ENCODE peak calls at places on chromosomes 5 and 9, in six cellular contexts. One of them, this sample, is unnamed.

GRCh38 chr5:55064523-55064922 is 37.9 kb upstream of the GZMA start:
- DNase-seq in A673: no peak
- DNase-seq in PC-9: no peak
- DNase-seq in K562: no peak
- DNase-seq in hepatocyte: no peak
- DNase-seq in HCT116: no peak
- DNase-seq in this sample: no peak

GRCh38 chr9:20022410-20022809 is 233.6 kb upstream of the SLC24A2 start:
- DNase-seq in A673: no peak
- DNase-seq in PC-9: no peak
- DNase-seq in K562: no peak
- DNase-seq in hepatocyte: peak; percentile 23
- DNase-seq in HCT116: no peak
- DNase-seq in this sample: peak; percentile 78

GRCh38 chr9:137298983-137299521 is 3.0 kb downstream of the NRARP start:
- DNase-seq in A673: no peak
- DNase-seq in PC-9: no peak
- DNase-seq in K562: no peak
- DNase-seq in hepatocyte: no peak
- DNase-seq in HCT116: no peak
- DNase-seq in this sample: no peak

GRCh38 chr5:154371687-154372086 is 74.1 kb upstream of the SAP30L start:
- DNase-seq in A673: peak; percentile 83
- DNase-seq in PC-9: no peak
- DNase-seq in K562: no peak
- DNase-seq in hepatocyte: peak; percentile 46
- DNase-seq in HCT116: no peak
- DNase-seq in this sample: peak; percentile 94

GRCh38 chr9:87193925-87194380 is 246.6 kb upstream of the GAS1 start:
- DNase-seq in A673: no peak
- DNase-seq in PC-9: no peak
- DNase-seq in K562: no peak
- DNase-seq in hepatocyte: peak; percentile 38
- DNase-seq in HCT116: no peak
- DNase-seq in this sample: peak; percentile 89

GRCh38 chr5:150323092-150323491 is 20.4 kb upstream of the ARSI start:
- DNase-seq in A673: no peak
- DNase-seq in PC-9: no peak
- DNase-seq in K562: no peak
- DNase-seq in hepatocyte: no peak
- DNase-seq in HCT116: no peak
- DNase-seq in this sample: no peak

GRCh38 chr9:89179920-89180667 is 1.5 kb upstream of the SHC3 start:
- DNase-seq in A673: peak; percentile 97
- DNase-seq in PC-9: peak; percentile 95
- DNase-seq in K562: peak; percentile 16
- DNase-seq in hepatocyte: peak; percentile 95
- DNase-seq in HCT116: peak; percentile 83
- DNase-seq in this sample: peak; percentile 98

GRCh38 chr5:120901199-120901598 is 437.1 kb downstream of the PRR16 start:
- DNase-seq in A673: no peak
- DNase-seq in PC-9: peak; percentile 3
- DNase-seq in K562: no peak
- DNase-seq in hepatocyte: no peak
- DNase-seq in HCT116: no peak
- DNase-seq in this sample: peak; percentile 22

GRCh38 chr5:148653840-148654781 is at the start of gene HTR4:
- DNase-seq in A673: no peak
- DNase-seq in PC-9: no peak
- DNase-seq in K562: no peak
- DNase-seq in hepatocyte: peak; percentile 23
- DNase-seq in HCT116: no peak
- DNase-seq in this sample: no peak

GRCh38 chr5:1820926-1821325 is 19.7 kb downstream of the NDUFS6 start:
- DNase-seq in A673: no peak
- DNase-seq in PC-9: no peak
- DNase-seq in K562: no peak
- DNase-seq in hepatocyte: no peak
- DNase-seq in HCT116: no peak
- DNase-seq in this sample: no peak

GRCh38 chr9:114900937-114901802 is 29.2 kb downstream of the TNFSF8 start:
- DNase-seq in A673: no peak
- DNase-seq in PC-9: no peak
- DNase-seq in K562: no peak
- DNase-seq in hepatocyte: no peak
- DNase-seq in HCT116: no peak
- DNase-seq in this sample: peak; percentile 83

GRCh38 chr9:73162987-73163763 is 11.5 kb downstream of the ANXA1 start:
- DNase-seq in A673: no peak
- DNase-seq in PC-9: no peak
- DNase-seq in K562: no peak
- DNase-seq in hepatocyte: no peak
- DNase-seq in HCT116: no peak
- DNase-seq in this sample: peak; percentile 39

GRCh38 chr5:115190388-115190787 is 20.7 kb upstream of the TRIM36 start:
- DNase-seq in A673: no peak
- DNase-seq in PC-9: no peak
- DNase-seq in K562: no peak
- DNase-seq in hepatocyte: no peak
- DNase-seq in HCT116: no peak
- DNase-seq in this sample: no peak

GRCh38 chr9:124010303-124010664 is 1.3 kb upstream of the LHX2 start:
- DNase-seq in A673: no peak
- DNase-seq in PC-9: no peak
- DNase-seq in K562: no peak
- DNase-seq in hepatocyte: no peak
- DNase-seq in HCT116: no peak
- DNase-seq in this sample: no peak

GRCh38 chr9:16828335-16829281 is 41.9 kb downstream of the BNC2 start:
- DNase-seq in A673: no peak
- DNase-seq in PC-9: peak; percentile 11
- DNase-seq in K562: no peak
- DNase-seq in hepatocyte: peak; percentile 67
- DNase-seq in HCT116: no peak
- DNase-seq in this sample: peak; percentile 65

GRCh38 chr5:61813361-61813760 is 481.3 kb downstream of the ZSWIM6 start:
- DNase-seq in A673: no peak
- DNase-seq in PC-9: no peak
- DNase-seq in K562: no peak
- DNase-seq in hepatocyte: no peak
- DNase-seq in HCT116: no peak
- DNase-seq in this sample: no peak

GRCh38 chr5:56900395-56900794 is 9.0 kb upstream of the SETD9 start:
- DNase-seq in A673: no peak
- DNase-seq in PC-9: no peak
- DNase-seq in K562: no peak
- DNase-seq in hepatocyte: no peak
- DNase-seq in HCT116: no peak
- DNase-seq in this sample: peak; percentile 63

GRCh38 chr5:149745944-149746326 is 15.8 kb downstream of the PPARGC1B start:
- DNase-seq in A673: no peak
- DNase-seq in PC-9: no peak
- DNase-seq in K562: peak; percentile 39
- DNase-seq in hepatocyte: no peak
- DNase-seq in HCT116: no peak
- DNase-seq in this sample: no peak

GRCh38 chr9:91419222-91420191 is 4.1 kb downstream of the NFIL3 start:
- DNase-seq in A673: peak; percentile 46
- DNase-seq in PC-9: peak; percentile 53
- DNase-seq in K562: peak; percentile 53
- DNase-seq in hepatocyte: peak; percentile 83
- DNase-seq in HCT116: peak; percentile 90
- DNase-seq in this sample: peak; percentile 97

GRCh38 chr9:91421987-91422765 is 1.5 kb downstream of the NFIL3 start:
- DNase-seq in A673: peak; percentile 25
- DNase-seq in PC-9: no peak
- DNase-seq in K562: no peak
- DNase-seq in hepatocyte: peak; percentile 19
- DNase-seq in HCT116: no peak
- DNase-seq in this sample: peak; percentile 75

GRCh38 chr9:91422832-91423711 is 560 bp downstream of the NFIL3 start:
- DNase-seq in A673: peak; percentile 82
- DNase-seq in PC-9: peak; percentile 65
- DNase-seq in K562: peak; percentile 54
- DNase-seq in hepatocyte: peak; percentile 81
- DNase-seq in HCT116: no peak
- DNase-seq in this sample: peak; percentile 89

GRCh38 chr9:91420471-91421021 is 3.1 kb downstream of the NFIL3 start:
- DNase-seq in A673: no peak
- DNase-seq in PC-9: no peak
- DNase-seq in K562: no peak
- DNase-seq in hepatocyte: no peak
- DNase-seq in HCT116: no peak
- DNase-seq in this sample: peak; percentile 48

GRCh38 chr9:91421022-91421765 is 2.4 kb downstream of the NFIL3 start:
- DNase-seq in A673: peak; percentile 52
- DNase-seq in PC-9: no peak
- DNase-seq in K562: no peak
- DNase-seq in hepatocyte: peak; percentile 78
- DNase-seq in HCT116: no peak
- DNase-seq in this sample: peak; percentile 66
- TF ChIP-seq EZH2 in A673: no peak
- TF ChIP-seq EZH2 in PC-9: no peak
- TF ChIP-seq EZH2 in K562: no peak
- TF ChIP-seq EZH2 in hepatocyte: no peak
- TF ChIP-seq EZH2 in HCT116: no peak
- TF ChIP-seq EZH2 in this sample: no peak

GRCh38 chr5:12704955-12705354 is 800.7 kb upstream of the CTNND2 start:
- DNase-seq in A673: no peak
- DNase-seq in PC-9: no peak
- DNase-seq in K562: no peak
- DNase-seq in hepatocyte: no peak
- DNase-seq in HCT116: no peak
- DNase-seq in this sample: peak; percentile 2
- TF ChIP-seq EZH2 in A673: no peak
- TF ChIP-seq EZH2 in PC-9: no peak
- TF ChIP-seq EZH2 in K562: no peak
- TF ChIP-seq EZH2 in hepatocyte: no peak
- TF ChIP-seq EZH2 in HCT116: no peak
- TF ChIP-seq EZH2 in this sample: no peak

DNA sequence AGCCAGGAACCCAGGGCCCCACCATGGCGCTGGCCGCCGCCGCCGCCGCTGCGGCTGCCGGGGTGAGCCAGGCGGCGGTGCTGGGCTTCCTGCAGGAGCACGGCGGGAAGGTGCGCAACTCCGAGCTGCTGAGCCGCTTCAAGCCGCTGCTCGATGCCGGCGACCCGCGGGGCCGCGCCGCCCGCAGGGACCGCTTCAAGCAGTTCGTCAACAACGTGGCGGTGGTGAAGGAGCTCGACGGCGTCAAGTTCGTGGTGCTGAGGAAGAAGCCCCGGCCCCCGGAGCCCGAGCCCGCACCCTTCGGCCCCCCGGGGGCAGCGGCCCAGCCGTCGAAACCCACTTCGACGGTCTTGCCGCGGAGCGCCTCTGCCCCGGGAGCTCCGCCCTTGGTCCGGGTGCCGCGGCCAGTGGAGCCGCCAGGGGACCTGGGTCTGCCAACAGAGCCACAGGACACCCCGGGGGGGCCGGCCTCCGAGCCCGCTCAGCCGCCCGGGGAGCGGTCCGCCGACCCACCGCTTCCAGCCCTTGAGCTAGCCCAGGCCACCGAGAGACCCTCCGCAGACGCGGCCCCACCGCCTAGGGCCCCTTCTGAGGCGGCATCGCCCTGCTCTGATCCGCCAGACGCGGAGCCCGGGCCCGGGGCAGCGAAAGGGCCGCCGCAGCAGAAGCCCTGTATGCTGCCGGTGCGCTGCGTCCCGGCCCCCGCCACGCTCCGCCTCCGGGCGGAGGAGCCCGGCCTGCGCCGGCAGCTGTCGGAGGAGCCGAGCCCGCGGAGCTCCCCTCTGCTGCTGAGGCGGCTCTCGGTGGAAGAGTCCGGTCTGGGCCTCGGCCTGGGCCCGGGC is 718 bp downstream of the SOWAHA start:
- DNase-seq in A673: peak; percentile 40
- DNase-seq in PC-9: no peak
- DNase-seq in K562: no peak
- DNase-seq in hepatocyte: peak; percentile 65
- DNase-seq in HCT116: no peak
- DNase-seq in this sample: peak; percentile 47
- TF ChIP-seq EZH2 in A673: no peak
- TF ChIP-seq EZH2 in PC-9: no peak
- TF ChIP-seq EZH2 in K562: no peak
- TF ChIP-seq EZH2 in hepatocyte: peak; percentile 32
- TF ChIP-seq EZH2 in HCT116: no peak
- TF ChIP-seq EZH2 in this sample: no peak

DNA sequence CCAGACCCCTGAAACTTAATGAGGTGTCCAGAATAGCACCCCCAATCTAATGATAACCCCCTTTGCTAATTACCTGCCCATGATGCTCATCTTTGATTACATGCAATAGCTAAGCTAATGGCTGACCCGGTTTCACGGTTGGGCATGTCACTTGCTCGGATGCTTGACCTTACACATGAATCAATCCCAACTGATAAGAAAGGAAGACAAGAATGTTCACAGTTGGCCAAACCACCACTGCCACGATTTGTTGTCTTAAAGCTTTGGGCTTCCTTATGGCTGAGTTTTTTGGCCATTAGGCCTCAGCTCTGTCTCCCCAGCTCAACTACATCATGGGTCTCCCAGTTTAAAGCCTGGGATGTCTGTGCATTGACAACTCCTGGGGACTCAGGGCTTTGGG is 53.1 kb upstream of the TGFBR1 start:
- DNase-seq in A673: no peak
- DNase-seq in PC-9: no peak
- DNase-seq in K562: no peak
- DNase-seq in hepatocyte: no peak
- DNase-seq in HCT116: no peak
- DNase-seq in this sample: no peak
- TF ChIP-seq EZH2 in A673: no peak
- TF ChIP-seq EZH2 in PC-9: no peak
- TF ChIP-seq EZH2 in K562: no peak
- TF ChIP-seq EZH2 in hepatocyte: no peak
- TF ChIP-seq EZH2 in HCT116: no peak
- TF ChIP-seq EZH2 in this sample: no peak

DNA sequence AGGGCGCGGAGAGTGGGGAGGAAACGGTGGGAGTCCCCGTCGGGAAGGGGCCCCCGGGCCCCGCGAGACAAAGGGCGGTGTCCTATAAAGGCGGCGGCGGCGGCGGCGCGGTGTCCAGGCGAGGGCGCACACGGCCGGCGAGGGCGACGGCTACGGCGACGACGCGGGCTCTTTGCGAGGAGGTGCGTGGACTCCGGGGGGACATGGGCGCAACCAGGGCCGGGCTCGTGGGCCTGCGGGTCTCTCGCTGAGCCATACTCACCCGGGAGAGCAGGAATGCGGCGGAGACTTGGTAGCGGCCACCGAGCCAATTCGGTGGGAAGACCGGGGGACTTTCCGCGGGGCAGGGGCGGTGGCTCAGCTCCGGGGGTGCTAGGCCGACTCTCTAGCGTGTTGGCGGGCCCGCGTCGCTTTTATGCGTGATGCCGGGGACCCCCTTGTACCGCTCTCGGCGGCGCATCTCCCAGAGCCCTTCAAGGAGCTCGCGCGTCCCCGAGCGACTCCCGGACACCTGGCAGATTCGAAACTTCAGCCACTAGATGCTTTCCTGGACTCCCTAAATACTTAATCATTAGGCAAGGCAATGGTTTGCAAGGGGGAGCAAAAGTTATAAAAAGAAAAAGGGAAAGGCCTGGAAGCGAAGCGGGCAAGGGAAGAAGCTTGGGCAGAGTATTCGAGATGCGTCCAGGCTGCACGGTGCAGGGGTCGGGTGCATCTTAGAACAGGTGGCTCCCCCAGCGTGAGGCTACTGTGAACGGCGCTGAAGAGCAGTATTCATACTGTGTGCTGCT is 5.9 kb upstream of the TAL2 start:
- DNase-seq in A673: peak; percentile 15
- DNase-seq in PC-9: no peak
- DNase-seq in K562: peak; percentile 83
- DNase-seq in hepatocyte: peak; percentile 62
- DNase-seq in HCT116: no peak
- DNase-seq in this sample: peak; percentile 48
- TF ChIP-seq EZH2 in A673: peak; percentile 74
- TF ChIP-seq EZH2 in PC-9: no peak
- TF ChIP-seq EZH2 in K562: no peak
- TF ChIP-seq EZH2 in hepatocyte: no peak
- TF ChIP-seq EZH2 in HCT116: no peak
- TF ChIP-seq EZH2 in this sample: no peak